ENCODE peak calls at places on chromosomes 6 and 20, in five cellular contexts. B, A, U, S and F are unnamed samples.

GRCh38 chr6:4023240-4023639 is 55.7 kb downstream of the FAM217A start:
- DNase-seq in S (no peak), A (no peak), U (no peak), B (no peak), F (no peak)

GRCh38 chr20:32898721-32899120 is 40.0 kb downstream of the EFCAB8 start:
- DNase-seq in A (no peak), U (no peak), B (no peak), S (no peak), F (no peak)

GRCh38 chr6:17470953-17471335 is 77.5 kb downstream of the CAP2 start:
- DNase-seq in B (no peak), S (no peak), U (no peak), A (peak; percentile 36), F (no peak)

GRCh38 chr6:14784596-14785360 is 461.1 kb upstream of the JARID2 start:
- DNase-seq in S (peak; percentile 67), A (no peak), U (no peak), B (no peak), F (no peak)

GRCh38 chr6:46491789-46492547 is 719 bp upstream of the RCAN2 start:
- DNase-seq in B (peak; percentile 77), S (no peak), U (peak; percentile 33), A (no peak), F (peak; percentile 57)

GRCh38 chr20:4901031-4901818 is 100.1 kb downstream of the SLC23A2 start:
- DNase-seq in A (no peak), S (peak; percentile 71), B (no peak), U (no peak), F (no peak)

GRCh38 chr6:139738801-139739490 is 364.5 kb upstream of the CITED2 start:
- DNase-seq in B (no peak), S (no peak), U (no peak), A (no peak), F (no peak)

GRCh38 chr6:36829919-36830544 is 9.2 kb downstream of the CPNE5 start:
- DNase-seq in S (no peak), U (no peak), B (peak; percentile 71), A (no peak), F (peak; percentile 84)

GRCh38 chr6:2324166-2324953 is 79.0 kb upstream of the GMDS start:
- DNase-seq in B (no peak), S (no peak), A (no peak), U (no peak), F (no peak)

GRCh38 chr6:26249959-26250805 is 114.8 kb upstream of the BTN3A2 start:
- DNase-seq in A (no peak), S (peak; percentile 91), U (peak; percentile 84), B (peak; percentile 75), F (peak; percentile 31)
- H3K27ac ChIP-seq in A (peak overlapping the region; percentile 87), S (peak overlapping the region; percentile 98), U (peak overlapping the region; percentile 53), B (peak overlapping the region; percentile 9), F (peak overlapping the region; percentile 66)

DNA sequence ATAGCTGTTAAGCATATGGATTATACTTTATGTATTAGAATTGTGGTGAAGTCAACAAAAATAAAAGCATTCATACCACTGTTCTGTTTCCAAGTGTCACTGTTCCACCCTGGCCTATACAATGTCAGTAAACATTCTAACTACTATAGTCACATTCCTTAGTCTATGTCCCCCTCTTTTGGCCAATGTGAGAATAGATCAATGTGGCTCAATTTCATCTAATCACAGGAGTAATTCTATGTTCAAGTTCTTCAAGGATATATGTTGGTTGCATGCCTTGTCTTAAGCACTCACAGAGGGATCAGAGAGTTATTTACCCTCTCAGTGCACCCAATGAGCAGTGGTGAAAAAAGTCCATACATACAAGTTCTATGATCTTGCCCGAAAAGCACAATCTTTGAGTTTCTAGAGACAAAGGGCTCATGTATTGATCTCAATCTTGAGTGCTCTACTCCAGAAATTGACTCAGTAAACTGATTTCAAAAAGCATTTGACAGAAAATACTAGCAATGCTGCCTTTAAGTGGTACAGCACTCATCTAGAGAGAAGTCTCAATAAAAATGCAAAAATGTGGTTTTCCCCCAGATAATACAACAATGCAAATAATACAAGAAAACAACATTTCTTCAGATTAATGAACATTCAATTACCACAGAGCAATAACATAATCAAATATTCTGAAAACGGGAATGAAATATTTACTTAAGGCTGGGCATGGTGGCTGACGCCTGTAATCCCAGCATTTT is 16.5 kb downstream of the SMLR1 start:
- DNase-seq in U (peak; percentile 23), A (no peak), S (peak; percentile 55), B (no peak), F (no peak)
- TF ChIP-seq CTCF in U (peak; percentile 60), A (peak; percentile 54), S (peak; percentile 75), B (peak; percentile 55), F (peak; percentile 42)

GRCh38 chr6:18893540-18894269 is 506.6 kb downstream of the RNF144B start:
- DNase-seq in S (no peak), B (no peak), A (no peak), U (no peak), F (no peak)
- H3K9me3 ChIP-seq in S (no peaks in the 10 kb centered on the region), B (no peaks in the 10 kb centered on the region), A (peaks cover 3% of the 10 kb centered on the region), U (no peaks in the 10 kb centered on the region), F (no peaks in the 10 kb centered on the region)

DNA sequence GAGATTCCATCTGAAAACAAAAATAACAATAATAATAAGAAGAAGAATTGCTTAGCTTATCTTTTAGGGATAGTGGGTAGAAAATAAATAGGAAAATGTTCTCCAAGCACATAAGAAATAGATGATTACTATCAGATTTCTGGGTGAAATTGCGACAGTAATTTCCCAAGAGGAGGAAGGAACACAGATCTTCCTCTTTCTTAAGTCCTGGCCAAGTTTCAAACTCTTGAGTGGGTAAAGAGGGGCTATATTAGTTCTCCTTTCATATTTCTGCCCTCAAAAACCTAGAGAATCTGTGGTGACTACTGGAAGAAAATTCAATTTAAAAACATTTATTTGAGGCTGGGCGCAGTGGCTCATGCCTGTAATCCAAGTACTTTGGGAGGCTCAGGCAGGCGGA is 63.7 kb downstream of the PHACTR2 start:
- DNase-seq in S (no peak), A (no peak), U (no peak), B (no peak), F (no peak)
- H3K27ac ChIP-seq in S (no peak overlapping the region), A (no peak overlapping the region), U (no peak overlapping the region), B (peak overlapping the region; percentile 36), F (peak overlapping the region; percentile 77)